ENCODE peak calls at places on chromosome 15, in eight cellular contexts. Z is GM04503; O is Calu3; A is erythroblast; Y is CD4-positive, CD25-positive, alpha-beta regulatory T cell; B is aorta; V is substantia nigra; Q is NCI-H2029. K is an unnamed sample.

GRCh38 chr15:76293361-76293760 is 17.9 kb downstream of the ETFA start:
- DNase-seq in Z (no peak), O (no peak), A (no peak), Y (no peak), B (no peak), V (no peak), Q (no peak), K (no peak)

GRCh38 chr15:59892995-59893394 is 111.1 kb upstream of the FOXB1 start:
- DNase-seq in Z (no peak), O (peak; percentile 32), A (no peak), Y (no peak), B (no peak), V (no peak), Q (no peak), K (no peak)

GRCh38 chr15:58380280-58380945 is 51.4 kb upstream of the LIPC start:
- DNase-seq in Z (no peak), O (no peak), A (no peak), Y (no peak), B (no peak), V (no peak), Q (no peak), K (no peak)

GRCh38 chr15:100914876-100915275 is 4.3 kb upstream of the LRRK1 start:
- DNase-seq in Z (no peak), O (no peak), A (no peak), Y (no peak), B (no peak), V (no peak), Q (no peak), K (no peak)

GRCh38 chr15:62821384-62822131 is 221.0 kb upstream of the TPM1 start:
- DNase-seq in Z (no peak), O (peak; percentile 68), A (no peak), Y (no peak), B (no peak), V (no peak), Q (no peak), K (no peak)

GRCh38 chr15:95556866-95557225 is 773.7 kb upstream of the NR2F2 start:
- DNase-seq in Z (no peak), O (no peak), A (no peak), Y (no peak), B (no peak), V (no peak), Q (no peak), K (no peak)

GRCh38 chr15:42102646-42103235 is 8.4 kb upstream of the PLA2G4D start:
- DNase-seq in Z (no peak), O (no peak), A (no peak), Y (no peak), B (no peak), V (no peak), Q (no peak), K (peak; percentile 93)

GRCh38 chr15:40878785-40879184 is 4.8 kb upstream of the RHOV start:
- DNase-seq in Z (no peak), O (peak; percentile 45), A (peak; percentile 34), Y (peak; percentile 55), B (no peak), V (no peak), Q (no peak), K (no peak)

GRCh38 chr15:96123028-96123400 is 207.5 kb upstream of the NR2F2 start:
- DNase-seq in Z (no peak), O (no peak), A (no peak), Y (no peak), B (no peak), V (no peak), Q (no peak), K (no peak)

GRCh38 chr15:65254237-65254820 is 32.4 kb downstream of the PARP16 start:
- DNase-seq in Z (no peak), O (no peak), A (no peak), Y (no peak), B (no peak), V (no peak), Q (no peak), K (no peak)

GRCh38 chr15:44381223-44381622 is 46.2 kb upstream of the CTDSPL2 start:
- DNase-seq in Z (no peak), O (no peak), A (no peak), Y (no peak), B (no peak), V (no peak), Q (no peak), K (no peak)

GRCh38 chr15:70508561-70509281 is 254.6 kb downstream of the UACA start:
- DNase-seq in Z (no peak), O (peak; percentile 89), A (no peak), Y (no peak), B (no peak), V (no peak), Q (no peak), K (peak; percentile 50)

GRCh38 chr15:88834211-88834812 is 31.1 kb downstream of the ACAN start:
- DNase-seq in Z (no peak), O (peak; percentile 55), A (peak; percentile 39), Y (peak; percentile 10), B (peak; percentile 89), V (peak; percentile 50), Q (no peak), K (no peak)

GRCh38 chr15:67010898-67011619 is 54.3 kb upstream of the SMAD3 start:
- DNase-seq in Z (no peak), O (no peak), A (no peak), Y (no peak), B (no peak), V (no peak), Q (no peak), K (no peak)

GRCh38 chr15:95559875-95560394 is 770.6 kb upstream of the NR2F2 start:
- DNase-seq in Z (peak; percentile 53), O (peak; percentile 24), A (no peak), Y (no peak), B (no peak), V (no peak), Q (no peak), K (no peak)

GRCh38 chr15:101795455-101795854 is 7.9 kb upstream of the OR4F6 start:
- DNase-seq in Z (peak; percentile 51), O (no peak), A (no peak), Y (no peak), B (no peak), V (no peak), Q (no peak), K (no peak)

GRCh38 chr15:40500584-40501330 is 30.0 kb downstream of the CHST14 start:
- DNase-seq in Z (no peak), O (no peak), A (no peak), Y (no peak), B (no peak), V (no peak), Q (no peak), K (no peak)

K was measured in chondrocyte.